ENCODE peak calls at places on chromosome 2, in six cellular contexts. Q, G, D, A, J and Y are unnamed samples.

GRCh38 chr2:9288681-9289338 is 82.2 kb downstream of the ASAP2 start:
- DNase-seq in G (no peak), J (no peak), Q (no peak), A (no peak), D (no peak), Y (no peak)

GRCh38 chr2:133293544-133294270 is 274.6 kb downstream of the NCKAP5 start:
- DNase-seq in G (no peak), D (peak; percentile 38), Q (no peak), A (no peak), J (no peak), Y (no peak)

GRCh38 chr2:69122271-69122670 is 109.3 kb downstream of the ANTXR1 start:
- DNase-seq in J (no peak), Q (no peak), A (no peak), G (no peak), D (no peak), Y (no peak)

GRCh38 chr2:149383340-149383739 is 53.0 kb downstream of the LYPD6 start:
- DNase-seq in G (no peak), A (no peak), D (no peak), J (no peak), Q (no peak), Y (no peak)

GRCh38 chr2:112048887-112049286 is 6.2 kb upstream of the TMEM87B start:
- DNase-seq in D (peak; percentile 15), G (no peak), Q (no peak), A (no peak), J (peak; percentile 10), Y (no peak)

GRCh38 chr2:241061275-241061674 is 40.8 kb downstream of the MTERF4 start:
- DNase-seq in J (no peak), G (no peak), Q (no peak), D (no peak), A (peak; percentile 74), Y (no peak)

GRCh38 chr2:38261569-38262513 is 115.2 kb downstream of the ATL2 start:
- DNase-seq in G (no peak), A (no peak), Q (no peak), D (peak; percentile 29), J (peak; percentile 55), Y (no peak)

GRCh38 chr2:196336715-196337617 is 165.6 kb upstream of the STK17B start:
- DNase-seq in J (peak; percentile 28), D (no peak), A (no peak), Q (no peak), G (no peak), Y (no peak)

GRCh38 chr2:219124379-219125110 is 36.1 kb downstream of the NHEJ1 start:
- DNase-seq in D (no peak), J (peak; percentile 14), Q (no peak), A (no peak), G (no peak), Y (no peak)

GRCh38 chr2:51620830-51621229 is 588.9 kb upstream of the NRXN1 start:
- DNase-seq in D (no peak), J (no peak), G (no peak), A (no peak), Q (no peak), Y (no peak)

GRCh38 chr2:216211141-216211540 is 102.0 kb downstream of the XRCC5 start:
- DNase-seq in A (no peak), G (no peak), Q (no peak), D (no peak), J (no peak), Y (no peak)

GRCh38 chr2:196914867-196915465 is 11.5 kb downstream of the PGAP1 start:
- DNase-seq in A (no peak), Q (no peak), D (no peak), J (no peak), G (no peak), Y (no peak)

GRCh38 chr2:42102606-42103450 is 55.0 kb downstream of the PKDCC start:
- DNase-seq in A (peak; percentile 56), G (peak; percentile 41), Q (peak; percentile 72), J (peak; percentile 52), D (peak; percentile 74), Y (no peak)

GRCh38 chr2:198073253-198073652 is 268.9 kb downstream of the PLCL1 start:
- DNase-seq in A (no peak), Q (no peak), G (no peak), D (no peak), J (no peak), Y (no peak)

GRCh38 chr2:191148766-191149165 is 2.0 kb downstream of the STAT4 start:
- DNase-seq in J (no peak), G (no peak), A (no peak), Q (no peak), D (no peak), Y (no peak)

GRCh38 chr2:105502625-105503334 is 103.9 kb upstream of the FHL2 start:
- DNase-seq in A (no peak), Q (no peak), G (no peak), D (no peak), J (no peak), Y (no peak)

GRCh38 chr2:80852808-80853139 is 548.2 kb upstream of the LRRTM1 start:
- DNase-seq in D (peak; percentile 24), J (no peak), A (no peak), Q (no peak), G (no peak), Y (no peak)

GRCh38 chr2:151410485-151410833 is 757 bp downstream of the RIF1 start:
- DNase-seq in A (no peak), Q (no peak), J (peak; percentile 61), D (no peak), G (peak; percentile 21), Y (no peak)

GRCh38 chr2:68465081-68465916 is 1.8 kb downstream of the FBXO48 start:
- DNase-seq in G (no peak), D (no peak), Q (no peak), J (peak; percentile 57), A (no peak), Y (no peak)

GRCh38 chr2:235494716-235495372 is 1.0 kb downstream of the AGAP1 start:
- DNase-seq in A (peak; percentile 29), D (peak; percentile 85), J (peak; percentile 11), G (no peak), Q (peak; percentile 62), Y (no peak)

GRCh38 chr2:22855081-22855480 is 529.9 kb upstream of the KLHL29 start:
- DNase-seq in J (no peak), Q (no peak), D (peak; percentile 10), G (no peak), A (no peak), Y (no peak)

GRCh38 chr2:47038656-47039501 is 116.2 kb downstream of the STPG4 start:
- DNase-seq in Q (no peak), A (no peak), J (peak; percentile 35), G (no peak), D (no peak), Y (no peak)

GRCh38 chr2:219155054-219155644 is 5.5 kb downstream of the NHEJ1 start:
- DNase-seq in Q (no peak), G (no peak), A (no peak), J (peak; percentile 24), D (peak; percentile 57), Y (no peak)

GRCh38 chr2:36971990-36972389 is 5.7 kb upstream of the STRN start:
- DNase-seq in A (no peak), G (no peak), Q (no peak), D (no peak), J (no peak), Y (no peak)

GRCh38 chr2:158755310-158755709 is 39.8 kb upstream of the DAPL1 start:
- DNase-seq in Q (no peak), G (no peak), J (no peak), A (no peak), D (no peak), Y (no peak)

GRCh38 chr2:37656512-37657423 is 14.7 kb downstream of the CDC42EP3 start:
- DNase-seq in J (no peak), G (no peak), A (no peak), D (peak; percentile 44), Q (no peak), Y (no peak)

GRCh38 chr2:10538224-10538894 is 90.2 kb upstream of the ODC1 start:
- DNase-seq in J (peak; percentile 14), G (no peak), D (no peak), Q (no peak), A (no peak), Y (no peak)

GRCh38 chr2:100178085-100178788 is 35.8 kb upstream of the AFF3 start:
- DNase-seq in J (peak; percentile 44), A (no peak), G (no peak), D (no peak), Q (no peak), Y (no peak)

GRCh38 chr2:46164581-46165301 is 132.5 kb upstream of the EPAS1 start:
- DNase-seq in D (no peak), G (no peak), Q (peak; percentile 72), A (peak; percentile 44), J (no peak), Y (peak; percentile 62)

GRCh38 chr2:64439194-64439593 is 14.8 kb upstream of the LGALSL start:
- DNase-seq in J (no peak), Q (no peak), G (no peak), D (no peak), A (no peak), Y (no peak)

GRCh38 chr2:191927319-191927867 is 80.5 kb upstream of the CAVIN2 start:
- DNase-seq in D (no peak), Q (no peak), J (no peak), A (no peak), G (no peak), Y (no peak)